ENCODE peak calls at places on chromosomes 13 and 19, in six cellular contexts. W, T, J, C, P and B are unnamed samples. For H3K4me1, the result is how much of the 10 kb centered on the place peaks cover.

GRCh38 chr19:3365447-3366103 is 808 bp upstream of the NFIC start:
- DNase-seq in W (peak), T (peak), J (peak), C (no peak), P (peak), B (peak)

GRCh38 chr13:67651908-67652307 is 421.8 kb upstream of the PCDH9 start:
- DNase-seq in W (no peak), T (no peak), J (no peak), C (no peak), P (no peak), B (no peak)

GRCh38 chr19:51971624-51972023 is 15.0 kb downstream of the ZNF350 start:
- DNase-seq in W (no peak), T (no peak), J (no peak), C (no peak), P (no peak), B (no peak)

GRCh38 chr13:45218689-45219088 is 17.8 kb upstream of the KCTD4 start:
- DNase-seq in W (no peak), T (no peak), J (no peak), C (no peak), P (no peak), B (no peak)

GRCh38 chr13:90882551-90882950 is 464.9 kb upstream of the MIR17HG start:
- DNase-seq in W (no peak), T (no peak), J (no peak), C (no peak), P (no peak), B (no peak)

GRCh38 chr19:8935460-8935859 is 74.7 kb downstream of the MUC16 start:
- DNase-seq in W (no peak), T (no peak), J (no peak), C (no peak), P (no peak), B (no peak)

GRCh38 chr13:94427313-94427712 is 52.2 kb downstream of the DCT start:
- DNase-seq in W (no peak), T (no peak), J (no peak), C (no peak), P (no peak), B (no peak)

GRCh38 chr13:51832471-51833152 is 12.4 kb downstream of the TMEM272 start:
- DNase-seq in W (no peak), T (peak), J (no peak), C (no peak), P (no peak), B (no peak)

GRCh38 chr19:30479231-30479630 is 107.0 kb downstream of the ZNF536 start:
- DNase-seq in W (no peak), T (peak), J (no peak), C (no peak), P (no peak), B (peak)
- H3K27ac ChIP-seq in W (no peak), T (no peak), J (no peak), C (no peak), P (no peak), B (peak)

DNA sequence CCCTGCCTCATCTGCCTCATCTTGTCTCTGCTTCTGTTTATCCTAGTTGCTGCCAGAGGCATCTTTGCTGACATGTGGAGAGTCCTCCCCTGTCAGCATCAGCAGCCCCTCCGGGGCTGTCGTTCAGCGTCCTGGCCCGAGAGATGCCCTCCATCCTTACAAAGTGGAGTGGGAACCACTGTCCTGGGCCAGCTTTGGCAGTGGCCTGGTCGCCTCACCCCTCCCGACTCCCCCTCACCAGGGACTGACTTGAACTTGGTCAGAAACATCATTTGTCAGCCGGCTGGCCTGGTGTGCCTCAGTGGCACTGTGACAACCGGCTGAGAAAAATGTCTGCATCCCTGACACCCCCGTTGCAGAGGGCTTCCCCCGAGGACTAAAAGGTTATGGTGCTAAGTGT is 20.6 kb downstream of the FGF9 start:
- DNase-seq in W (no peak), T (no peak), J (no peak), C (no peak), P (no peak), B (no peak)
- H3K4me1 ChIP-seq in W (under half), T (under half), J (under half), C (under half), P (under half), B (under half)

GRCh38 chr19:57572415-57572947 is 6.2 kb downstream of the ZNF416 start:
- DNase-seq in W (no peak), T (no peak), J (no peak), C (no peak), P (no peak), B (no peak)

GRCh38 chr19:57563547-57563946 is 3.9 kb upstream of the ZNF550 start:
- DNase-seq in W (no peak), T (no peak), J (no peak), C (no peak), P (no peak), B (no peak)

GRCh38 chr19:57570707-57571106 is 8.0 kb downstream of the ZNF416 start:
- DNase-seq in W (no peak), T (no peak), J (no peak), C (no peak), P (no peak), B (no peak)

GRCh38 chr19:57566396-57567256 is 7.0 kb upstream of the ZNF550 start:
- DNase-seq in W (no peak), T (no peak), J (no peak), C (no peak), P (no peak), B (no peak)
- H3K27ac ChIP-seq in W (no peak), T (no peak), J (no peak), C (no peak), P (no peak), B (no peak)

DNA sequence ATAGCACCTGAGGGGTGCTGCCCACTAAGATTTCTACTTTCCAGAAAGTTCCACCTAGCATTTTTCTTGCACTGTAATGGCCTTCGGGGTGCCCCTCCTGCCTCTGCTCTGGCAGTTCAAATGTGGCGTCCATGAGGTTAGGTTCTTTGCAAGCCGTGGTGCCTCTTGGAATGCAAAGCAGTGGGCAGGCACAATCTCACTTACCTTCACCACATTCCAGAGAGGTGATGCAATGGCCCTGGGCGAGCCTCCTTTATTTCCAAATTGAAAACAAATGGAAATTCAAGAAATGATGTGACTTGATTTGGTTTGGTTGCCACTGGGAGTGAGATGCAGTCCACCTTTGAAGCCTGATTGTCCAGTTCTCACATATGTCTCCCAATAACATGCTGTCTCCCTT is 46.9 kb downstream of the FGF9 start:
- DNase-seq in W (no peak), T (no peak), J (no peak), C (no peak), P (no peak), B (no peak)
- H3K4me1 ChIP-seq in W (under half), T (under half), J (under half), C (under half), P (under half), B (under half)

GRCh38 chr19:49461656-49462055 is 8.6 kb downstream of the ALDH16A1 start:
- DNase-seq in W (no peak), T (no peak), J (no peak), C (no peak), P (no peak), B (no peak)

GRCh38 chr19:49459388-49459787 is 6.4 kb downstream of the ALDH16A1 start:
- DNase-seq in W (no peak), T (no peak), J (no peak), C (no peak), P (no peak), B (no peak)

GRCh38 chr19:49456351-49456750 is 3.3 kb downstream of the ALDH16A1 start:
- DNase-seq in W (no peak), T (no peak), J (no peak), C (no peak), P (no peak), B (no peak)

GRCh38 chr19:49455729-49456128 is 2.7 kb downstream of the ALDH16A1 start:
- DNase-seq in W (no peak), T (no peak), J (no peak), C (no peak), P (no peak), B (no peak)

GRCh38 chr19:49458567-49458903 is 5.5 kb downstream of the ALDH16A1 start:
- DNase-seq in W (no peak), T (no peak), J (no peak), C (no peak), P (no peak), B (no peak)
- H3K27ac ChIP-seq in W (no peak), T (no peak), J (peak), C (no peak), P (no peak), B (peak)

GRCh38 chr19:49515767-49516166 is 3.3 kb downstream of the FCGRT start:
- DNase-seq in W (no peak), T (no peak), J (no peak), C (no peak), P (peak), B (no peak)
- H3K4me1 ChIP-seq in W (under half), T (under half), J (under half), C (under half), P (under half), B (under half)

GRCh38 chr13:85441975-85442374 is 357.2 kb downstream of the SLITRK6 start:
- DNase-seq in W (no peak), T (no peak), J (no peak), C (no peak), P (no peak), B (no peak)
- H3K27ac ChIP-seq in W (no peak), T (no peak), J (no peak), C (no peak), P (no peak), B (no peak)

DNA sequence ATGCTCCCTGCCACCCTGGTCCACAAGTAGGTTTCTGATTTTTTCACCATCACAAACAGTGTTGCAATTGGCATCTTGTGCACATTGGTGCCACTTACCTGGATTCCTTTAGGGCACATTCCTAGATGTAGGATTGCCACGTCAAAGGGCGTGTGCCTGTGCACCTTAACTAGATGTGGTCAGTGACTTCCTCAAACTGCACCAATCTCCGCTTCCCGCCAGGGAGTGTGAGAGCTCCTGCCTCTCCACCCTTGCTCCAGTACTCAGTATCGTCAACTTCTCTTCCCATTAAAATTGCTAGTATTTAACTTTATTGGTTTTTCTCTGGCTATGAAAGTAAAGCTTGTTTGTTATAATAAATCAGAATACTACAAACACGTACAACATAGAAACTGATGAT is 23.2 kb downstream of the CCNE1 start:
- DNase-seq in W (no peak), T (no peak), J (no peak), C (no peak), P (no peak), B (no peak)
- H3K4me1 ChIP-seq in W (under half), T (under half), J (under half), C (under half), P (under half), B (under half)